ENCODE peak calls at places on chromosomes 11 and 22, in five cellular contexts. K, W, H, Z and M are unnamed samples.

GRCh38 chr11:64107300-64107699 is 58.6 kb downstream of the MACROD1 start:
- DNase-seq in K (no peak), W (no peak), H (no peak), Z (no peak), M (no peak)

GRCh38 chr22:49614966-49615965 is 212.4 kb downstream of the BRD1 start:
- DNase-seq in K (no peak), W (no peak), H (no peak), Z (no peak), M (no peak)

GRCh38 chr22:46935506-46936377 is 173.3 kb downstream of the TBC1D22A start:
- DNase-seq in K (no peak), W (no peak), H (no peak), Z (no peak), M (no peak)

GRCh38 chr11:27934830-27935145 is 173.2 kb downstream of the KIF18A start:
- DNase-seq in K (peak; percentile 93), W (peak; percentile 97), H (peak; percentile 88), Z (peak; percentile 95), M (peak; percentile 94)

GRCh38 chr11:66258473-66258893 is 10.0 kb upstream of the RAB1B start:
- DNase-seq in K (no peak), W (no peak), H (no peak), Z (no peak), M (no peak)

GRCh38 chr11:24267015-24267414 is 229.8 kb upstream of the LUZP2 start:
- DNase-seq in K (no peak), W (no peak), H (no peak), Z (no peak), M (no peak)

GRCh38 chr22:36756746-36757607 is 18.9 kb downstream of the IFT27 start:
- DNase-seq in K (no peak), W (no peak), H (no peak), Z (no peak), M (no peak)

GRCh38 chr11:62431171-62431895 is 12.5 kb downstream of the SCGB1A1 start:
- DNase-seq in K (no peak), W (peak; percentile 90), H (no peak), Z (peak; percentile 80), M (no peak)

GRCh38 chr11:77182542-77183420 is 54.7 kb downstream of the MYO7A start:
- DNase-seq in K (no peak), W (no peak), H (no peak), Z (no peak), M (no peak)

GRCh38 chr11:120337133-120337895 is 1.1 kb downstream of the ARHGEF12 start:
- DNase-seq in K (no peak), W (peak; percentile 29), H (no peak), Z (no peak), M (no peak)

GRCh38 chr11:71474141-71474770 is 21.3 kb downstream of the NADSYN1 start:
- DNase-seq in K (no peak), W (no peak), H (no peak), Z (no peak), M (no peak)

GRCh38 chr22:20463324-20464095 is 25.9 kb upstream of the SCARF2 start:
- DNase-seq in K (no peak), W (no peak), H (no peak), Z (no peak), M (no peak)

GRCh38 chr22:19039448-19039780 is 82.8 kb downstream of the DGCR2 start:
- DNase-seq in K (no peak), W (no peak), H (no peak), Z (no peak), M (no peak)

GRCh38 chr11:118619444-118620205 is 12.2 kb downstream of the PHLDB1 start:
- DNase-seq in K (peak; percentile 94), W (peak; percentile 94), H (peak; percentile 79), Z (peak; percentile 96), M (peak; percentile 96)

GRCh38 chr11:134425816-134426536 is 13.9 kb upstream of the B3GAT1 start:
- DNase-seq in K (no peak), W (no peak), H (no peak), Z (no peak), M (no peak)

GRCh38 chr22:45572444-45572843 is 69.8 kb downstream of the FBLN1 start:
- DNase-seq in K (peak; percentile 92), W (peak; percentile 37), H (peak; percentile 52), Z (no peak), M (no peak)

GRCh38 chr11:71787014-71787823 is 45.8 kb upstream of the DEFB108B start:
- DNase-seq in K (peak; percentile 95), W (peak; percentile 99), H (peak; percentile 91), Z (peak; percentile 99), M (peak; percentile 92)

GRCh38 chr22:22746963-22747933 is 102.8 kb downstream of the GGTLC2 start:
- DNase-seq in K (no peak), W (no peak), H (no peak), Z (no peak), M (no peak)

GRCh38 chr22:22744412-22745224 is 100.2 kb downstream of the GGTLC2 start:
- DNase-seq in K (peak; percentile 4), W (no peak), H (no peak), Z (no peak), M (no peak)

GRCh38 chr22:22745225-22746060 is 101.0 kb downstream of the GGTLC2 start:
- DNase-seq in K (peak; percentile 20), W (peak; percentile 16), H (no peak), Z (no peak), M (no peak)

GRCh38 chr22:22748297-22748743 is 103.9 kb downstream of the GGTLC2 start:
- DNase-seq in K (peak; percentile 37), W (peak; percentile 51), H (no peak), Z (peak; percentile 33), M (no peak)

DNA sequence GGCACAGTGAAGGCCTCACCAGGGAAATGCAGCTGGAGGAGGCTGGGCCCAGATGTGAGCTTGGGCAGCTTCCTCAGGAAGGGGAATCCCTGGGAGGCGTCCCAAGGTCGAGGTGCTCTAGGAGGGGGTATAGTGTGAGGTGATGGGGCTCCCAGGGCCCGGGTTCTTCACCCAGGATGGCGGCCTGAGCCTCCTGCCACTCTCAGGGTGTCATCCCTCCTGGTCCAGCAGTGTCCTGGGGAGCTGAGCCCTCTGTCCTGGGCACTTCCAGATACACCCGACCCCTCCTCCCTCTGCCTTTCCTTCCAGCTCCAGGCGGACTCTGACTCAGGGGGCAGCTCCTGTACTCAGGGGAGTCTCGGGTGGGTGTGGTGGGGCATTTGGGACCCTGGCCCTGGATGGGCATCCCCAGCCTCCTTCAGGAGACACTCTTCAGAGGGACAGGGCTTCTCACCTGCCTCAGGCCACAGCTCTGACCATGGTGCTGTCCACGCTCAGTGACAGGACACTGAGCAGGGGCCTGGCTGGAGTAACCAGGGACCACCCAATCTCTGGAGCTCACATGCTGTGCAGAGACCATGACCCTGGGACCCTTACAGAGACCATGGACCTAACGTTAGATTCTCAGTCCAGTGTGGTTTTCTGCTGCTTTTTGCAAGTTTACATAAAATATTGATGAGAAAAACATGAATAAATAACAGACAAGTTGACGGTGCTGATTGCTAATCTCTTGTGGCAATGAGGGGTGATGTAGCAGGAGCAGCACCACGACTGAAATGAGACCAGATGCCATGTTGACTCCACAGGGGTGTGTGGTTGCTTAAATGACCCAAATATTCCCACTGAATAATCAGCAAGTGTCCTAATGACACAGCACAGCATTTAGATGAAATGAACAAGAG is 101.9 kb downstream of the GGTLC2 start:
- DNase-seq in K (no peak), W (no peak), H (no peak), Z (no peak), M (no peak)
- TF ChIP-seq CTCF in K (no peak), W (no peak), H (no peak), Z (no peak), M (no peak)

GRCh38 chr22:30327864-30328345 is 1.2 kb upstream of the TBC1D10A start:
- DNase-seq in K (peak; percentile 56), W (no peak), H (no peak), Z (no peak), M (no peak)
- TF ChIP-seq CTCF in K (peak; percentile 49), W (no peak), H (no peak), Z (no peak), M (no peak)

DNA sequence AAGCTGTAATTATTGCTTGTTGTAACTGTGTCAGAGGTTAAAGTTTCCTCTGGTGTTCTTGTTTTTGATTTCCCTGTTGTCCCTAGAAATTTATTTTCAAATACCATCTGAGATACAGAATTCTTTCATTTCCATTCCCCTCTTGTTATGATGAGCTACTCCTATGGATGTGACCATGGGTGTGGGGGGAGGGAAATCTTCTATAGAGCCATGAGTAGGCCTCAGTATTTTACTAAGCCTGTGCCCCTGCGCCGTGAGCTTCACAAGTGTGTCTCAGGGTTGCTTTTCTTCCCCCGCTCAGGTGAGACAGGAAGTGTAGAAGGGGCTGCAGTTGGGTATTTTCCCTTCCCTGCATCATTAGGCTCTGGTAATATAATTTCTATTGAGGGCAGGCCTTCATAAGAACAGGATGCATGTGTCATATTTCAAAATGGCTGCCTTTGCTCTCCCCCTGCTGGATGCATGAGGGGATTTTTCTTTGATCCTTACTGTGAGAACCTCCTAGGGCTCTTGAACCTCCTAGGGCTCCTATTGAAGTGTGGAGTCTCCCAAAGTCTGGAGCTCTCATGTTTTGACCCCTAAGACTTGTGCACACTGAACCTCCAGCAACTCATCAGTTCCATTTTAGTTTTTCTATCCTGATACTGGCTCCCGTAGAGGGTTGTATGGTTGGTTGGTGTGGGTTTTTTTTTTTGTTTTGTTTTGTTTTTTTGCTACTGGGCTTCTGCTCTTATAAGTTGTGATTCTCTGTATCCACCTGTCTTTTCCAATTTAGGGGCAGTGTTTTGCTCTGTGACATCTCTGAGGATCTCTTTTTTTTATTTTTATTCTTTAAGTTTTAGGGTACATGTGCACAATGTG is 658.2 kb downstream of the NTM start:
- DNase-seq in K (peak; percentile 61), W (peak; percentile 62), H (peak; percentile 17), Z (peak; percentile 63), M (peak; percentile 36)
- TF ChIP-seq CTCF in K (peak; percentile 46), W (peak; percentile 65), H (peak; percentile 22), Z (peak; percentile 65), M (peak; percentile 64)

GRCh38 chr11:12888525-12889158 is 120.5 kb upstream of the RASSF10 start:
- DNase-seq in K (peak; percentile 72), W (peak; percentile 87), H (peak; percentile 58), Z (peak; percentile 96), M (peak; percentile 73)
- TF ChIP-seq CTCF in K (peak; percentile 76), W (peak; percentile 73), H (peak; percentile 66), Z (peak; percentile 70), M (peak; percentile 75)

DNA sequence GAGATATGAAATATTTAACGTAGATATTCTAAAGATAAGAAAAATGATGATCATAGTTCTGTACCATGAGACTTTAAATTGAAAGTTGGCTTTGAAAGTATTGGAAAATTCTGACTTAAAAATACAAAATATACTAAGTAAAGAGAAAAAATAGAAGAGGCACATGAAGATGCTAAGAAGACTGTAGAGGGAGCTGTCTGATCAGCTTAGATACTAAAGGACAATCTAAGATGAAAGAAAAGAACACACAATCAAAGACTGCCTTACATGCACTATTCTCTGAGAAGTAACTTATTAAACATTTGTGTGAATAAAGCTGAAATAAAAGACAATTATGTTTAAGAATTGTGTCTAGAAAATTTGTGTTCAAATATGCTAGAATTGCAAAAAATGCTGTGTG is 55.1 kb downstream of the RBMXL2 start:
- DNase-seq in K (peak; percentile 60), W (peak; percentile 20), H (no peak), Z (peak; percentile 22), M (no peak)
- TF ChIP-seq CTCF in K (peak; percentile 36), W (peak; percentile 50), H (no peak), Z (no peak), M (no peak)

GRCh38 chr11:70210051-70210501 is 7.0 kb downstream of the FADD start:
- DNase-seq in K (no peak), W (peak; percentile 67), H (no peak), Z (peak; percentile 73), M (no peak)
- TF ChIP-seq CTCF in K (no peak), W (no peak), H (no peak), Z (no peak), M (no peak)